ENCODE peak calls at places on chromosomes 3 and 15, in four cellular contexts. O is effector memory CD8-positive, alpha-beta T cell; E is glutamatergic neuron; Q is fibroblast of the aortic adventitia. X is an unnamed sample.
A peak's percentile ranks its signal among the peaks of the same experiment; 100 is the strongest.

GRCh38 chr15:58608129-58608590 is 141.3 kb downstream of the ADAM10 start:
- DNase-seq in Q (peak; percentile 62), E (no peak), O (peak; percentile 17), X (no peak)

GRCh38 chr3:50625131-50625878 is 8.4 kb downstream of the MAPKAPK3 start:
- DNase-seq in E (no peak), Q (no peak), O (no peak), X (no peak)

GRCh38 chr15:40264321-40265153 is 18.3 kb downstream of the ANKRD63 start:
- DNase-seq in O (no peak), E (no peak), Q (no peak), X (no peak)

GRCh38 chr3:139533781-139534443 is 5.6 kb downstream of the RBP1 start:
- DNase-seq in Q (peak; percentile 72), E (peak; percentile 40), O (no peak), X (no peak)

GRCh38 chr15:25711164-25711563 is 152.0 kb downstream of the ATP10A start:
- DNase-seq in E (no peak), Q (no peak), O (no peak), X (no peak)

GRCh38 chr3:174355505-174355904 is 503.6 kb upstream of the NAALADL2 start:
- DNase-seq in O (no peak), E (no peak), Q (peak; percentile 31), X (no peak)

GRCh38 chr15:90530250-90531051 is 728 bp downstream of the CRTC3 start:
- DNase-seq in E (peak; percentile 59), Q (peak; percentile 33), O (peak; percentile 38), X (peak; percentile 45)

GRCh38 chr15:56715220-56715619 is 18.1 kb downstream of the ZNF280D start:
- DNase-seq in O (no peak), Q (peak; percentile 41), E (no peak), X (no peak)

GRCh38 chr15:97761124-97761523 is 199.4 kb upstream of the ARRDC4 start:
- DNase-seq in E (no peak), O (no peak), Q (no peak), X (no peak)

GRCh38 chr3:124351430-124352142 is 359.7 kb upstream of the ROPN1 start:
- DNase-seq in Q (peak; percentile 64), O (no peak), E (peak; percentile 26), X (no peak)

GRCh38 chr3:138409171-138409570 is 25.2 kb upstream of the ESYT3 start:
- DNase-seq in O (no peak), E (no peak), Q (no peak), X (no peak)

GRCh38 chr3:49928511-49929017 is 1.0 kb downstream of the MON1A start:
- DNase-seq in Q (no peak), E (no peak), O (no peak), X (no peak)

GRCh38 chr15:63104727-63105126 is 16.9 kb upstream of the LACTB start:
- DNase-seq in E (no peak), Q (peak; percentile 70), O (no peak), X (no peak)

GRCh38 chr3:57682284-57682683 is 10.6 kb downstream of the DENND6A start:
- DNase-seq in E (no peak), O (no peak), Q (peak; percentile 44), X (no peak)

GRCh38 chr3:62718515-62719320 is 156.5 kb downstream of the CADPS start:
- DNase-seq in E (peak; percentile 58), O (no peak), Q (no peak), X (no peak)

GRCh38 chr3:86967062-86967461 is 23.9 kb downstream of the VGLL3 start:
- DNase-seq in O (no peak), Q (no peak), E (peak; percentile 13), X (no peak)

GRCh38 chr3:129440648-129441190 is 695 bp downstream of the IFT122 start:
- DNase-seq in E (no peak), O (no peak), Q (peak; percentile 65), X (no peak)

GRCh38 chr3:195247863-195248189 is 23.1 kb downstream of the XXYLT1 start:
- DNase-seq in E (no peak), O (no peak), Q (no peak), X (no peak)

GRCh38 chr3:156594229-156594683 is 39.3 kb upstream of the SSR3 start:
- DNase-seq in O (no peak), Q (peak; percentile 16), E (no peak), X (no peak)

GRCh38 chr15:68403161-68403941 is 28.6 kb downstream of the ITGA11 start:
- DNase-seq in E (no peak), Q (no peak), O (no peak), X (no peak)

GRCh38 chr3:30694668-30695067 is 88.3 kb downstream of the TGFBR2 start:
- DNase-seq in O (no peak), E (no peak), Q (no peak), X (no peak)

GRCh38 chr3:32460031-32460749 is 42.5 kb downstream of the CMTM6 start:
- DNase-seq in O (peak; percentile 77), Q (no peak), E (peak; percentile 42), X (peak; percentile 69)

GRCh38 chr3:99962703-99963102 is 145.0 kb downstream of the CMSS1 start:
- DNase-seq in Q (peak; percentile 93), O (no peak), E (no peak), X (no peak)

GRCh38 chr3:111910806-111911205 is 51.7 kb downstream of the PHLDB2 start:
- DNase-seq in O (no peak), Q (peak; percentile 94), E (no peak), X (no peak)

GRCh38 chr3:100548053-100548452 is 55.6 kb downstream of the TMEM45A start:
- DNase-seq in O (no peak), Q (no peak), E (no peak), X (no peak)

GRCh38 chr3:8663177-8664061 is 18.8 kb upstream of the SSUH2 start:
- DNase-seq in O (no peak), E (peak; percentile 84), Q (peak; percentile 75), X (no peak)

GRCh38 chr15:81182031-81182745 is 14.5 kb upstream of the IL16 start:
- DNase-seq in Q (peak; percentile 56), E (no peak), O (no peak), X (no peak)

GRCh38 chr3:20160230-20160629 is 25.8 kb downstream of the SGO1 start:
- DNase-seq in E (no peak), O (no peak), Q (no peak), X (no peak)

GRCh38 chr15:54962637-54963036 is 234.1 kb downstream of the RSL24D1 start:
- DNase-seq in O (no peak), Q (no peak), E (no peak), X (no peak)

GRCh38 chr3:184360834-184361531 is 422 bp downstream of the CLCN2 start:
- DNase-seq in O (no peak), E (no peak), Q (no peak), X (no peak)

GRCh38 chr3:195052939-195053338 is 218.0 kb downstream of the XXYLT1 start:
- DNase-seq in Q (no peak), E (no peak), O (no peak), X (no peak)

GRCh38 chr15:42156266-42156922 is at the start of gene PLA2G4F:
- DNase-seq in Q (no peak), O (no peak), E (no peak), X (no peak)

GRCh38 chr3:150022406-150023238 is 51.9 kb upstream of the PFN2 start:
- DNase-seq in O (no peak), E (no peak), Q (peak; percentile 33), X (no peak)

GRCh38 chr3:116318370-116318769 is 126.9 kb downstream of the LSAMP start:
- DNase-seq in Q (no peak), O (no peak), E (no peak), X (no peak)

GRCh38 chr15:56815247-56815646 is 81.9 kb upstream of the ZNF280D start:
- DNase-seq in Q (no peak), E (no peak), O (no peak), X (no peak)

GRCh38 chr15:92813440-92813839 is 86.7 kb upstream of the CHD2 start:
- DNase-seq in O (no peak), Q (no peak), E (no peak), X (no peak)

GRCh38 chr3:186783731-186784515 is 546 bp downstream of the EIF4A2 start:
- DNase-seq in E (peak; percentile 88), Q (peak; percentile 81), O (peak; percentile 81), X (peak; percentile 79)